ENCODE peak calls at places on chromosomes 5 and 9, in nine cellular contexts. U, K, G, C, I, T, V, L and J are unnamed samples.

GRCh38 chr5:82669720-82670119 is 391.6 kb upstream of the RPS23 start:
- DNase-seq in U (no peak), K (no peak), G (no peak), C (no peak), I (no peak), T (no peak), V (no peak), L (no peak), J (no peak)

GRCh38 chr5:93723005-93723404 is 18.4 kb downstream of the POU5F2 start:
- DNase-seq in U (no peak), K (no peak), G (no peak), C (no peak), I (no peak), T (no peak), V (peak), L (no peak), J (peak)

GRCh38 chr9:136095028-136095494 is at the start of gene NACC2:
- DNase-seq in U (peak), K (no peak), G (no peak), C (peak), I (peak), T (peak), V (peak), L (peak), J (peak)

GRCh38 chr5:56851258-56851941 is 36.1 kb downstream of the MAP3K1 start:
- DNase-seq in U (no peak), K (no peak), G (no peak), C (peak), I (peak), T (peak), V (peak), L (no peak), J (peak)

GRCh38 chr5:4413996-4414395 is 726.1 kb upstream of the ADAMTS16 start:
- DNase-seq in U (no peak), K (no peak), G (no peak), C (no peak), I (no peak), T (no peak), V (no peak), L (no peak), J (no peak)

GRCh38 chr5:179451813-179452196 is 98.5 kb upstream of the RUFY1 start:
- DNase-seq in U (no peak), K (no peak), G (no peak), C (no peak), I (no peak), T (no peak), V (no peak), L (no peak), J (no peak)

GRCh38 chr9:84331119-84331791 is 9.3 kb downstream of the SLC28A3 start:
- DNase-seq in U (no peak), K (no peak), G (no peak), C (no peak), I (peak), T (no peak), V (peak), L (no peak), J (peak)

GRCh38 chr5:56461584-56461983 is 228.5 kb upstream of the ANKRD55 start:
- DNase-seq in U (no peak), K (no peak), G (no peak), C (no peak), I (no peak), T (no peak), V (no peak), L (no peak), J (no peak)

GRCh38 chr5:132887326-132887725 is 13.9 kb downstream of the LEAP2 start:
- DNase-seq in U (no peak), K (no peak), G (no peak), C (no peak), I (no peak), T (no peak), V (no peak), L (no peak), J (peak)

GRCh38 chr5:96626956-96627355 is 35.2 kb upstream of the CAST start:
- DNase-seq in U (no peak), K (peak), G (no peak), C (peak), I (peak), T (peak), V (peak), L (no peak), J (peak)

GRCh38 chr9:93060746-93061259 is 2.3 kb downstream of the SUSD3 start:
- DNase-seq in U (no peak), K (no peak), G (no peak), C (no peak), I (peak), T (peak), V (peak), L (no peak), J (peak)

GRCh38 chr9:34590376-34591090 is 1.0 kb upstream of the CNTFR start:
- DNase-seq in U (peak), K (no peak), G (no peak), C (no peak), I (no peak), T (no peak), V (peak), L (no peak), J (no peak)
- H3K4me3 ChIP-seq in U (peak), K (no peak), G (peak), C (no peak), I (peak), T (no peak), V (no peak), L (no peak), J (no peak)

GRCh38 chr5:134511796-134512660 is 13.4 kb upstream of the JADE2 start:
- DNase-seq in U (no peak), K (no peak), G (no peak), C (no peak), I (peak), T (peak), V (peak), L (peak), J (peak)
- TF ChIP-seq CTCF in U (no peak), K (no peak), G (no peak), C (peak), I (peak), T (peak), V (no peak), L (peak), J (peak)

GRCh38 chr9:71349218-71349617 is 227.8 kb upstream of the TRPM3 start:
- DNase-seq in U (no peak), K (peak), G (no peak), C (peak), I (peak), T (peak), V (peak), L (no peak), J (peak)
- H3K4me3 ChIP-seq in U (no peak), K (no peak), G (no peak), C (no peak), I (no peak), T (no peak), V (no peak), L (no peak), J (no peak)

GRCh38 chr5:135318924-135319323 is 80.1 kb downstream of the MACROH2A1 start:
- DNase-seq in U (no peak), K (no peak), G (no peak), C (no peak), I (no peak), T (no peak), V (no peak), L (no peak), J (no peak)

GRCh38 chr5:135318037-135318436 is 81.0 kb downstream of the MACROH2A1 start:
- DNase-seq in U (no peak), K (no peak), G (no peak), C (no peak), I (no peak), T (no peak), V (no peak), L (no peak), J (no peak)

GRCh38 chr5:135319458-135319857 is 79.6 kb downstream of the MACROH2A1 start:
- DNase-seq in U (no peak), K (no peak), G (no peak), C (no peak), I (no peak), T (no peak), V (no peak), L (no peak), J (no peak)

GRCh38 chr5:135320718-135321484 is 78.1 kb downstream of the MACROH2A1 start:
- DNase-seq in U (peak), K (no peak), G (no peak), C (no peak), I (no peak), T (no peak), V (no peak), L (no peak), J (no peak)

GRCh38 chr5:135319928-135320606 is 79.0 kb downstream of the MACROH2A1 start:
- DNase-seq in U (peak), K (no peak), G (no peak), C (no peak), I (no peak), T (no peak), V (no peak), L (no peak), J (no peak)
- TF ChIP-seq CTCF in U (peak), K (peak), G (no peak), C (peak), I (peak), T (no peak), V (no peak), L (no peak), J (no peak)

DNA sequence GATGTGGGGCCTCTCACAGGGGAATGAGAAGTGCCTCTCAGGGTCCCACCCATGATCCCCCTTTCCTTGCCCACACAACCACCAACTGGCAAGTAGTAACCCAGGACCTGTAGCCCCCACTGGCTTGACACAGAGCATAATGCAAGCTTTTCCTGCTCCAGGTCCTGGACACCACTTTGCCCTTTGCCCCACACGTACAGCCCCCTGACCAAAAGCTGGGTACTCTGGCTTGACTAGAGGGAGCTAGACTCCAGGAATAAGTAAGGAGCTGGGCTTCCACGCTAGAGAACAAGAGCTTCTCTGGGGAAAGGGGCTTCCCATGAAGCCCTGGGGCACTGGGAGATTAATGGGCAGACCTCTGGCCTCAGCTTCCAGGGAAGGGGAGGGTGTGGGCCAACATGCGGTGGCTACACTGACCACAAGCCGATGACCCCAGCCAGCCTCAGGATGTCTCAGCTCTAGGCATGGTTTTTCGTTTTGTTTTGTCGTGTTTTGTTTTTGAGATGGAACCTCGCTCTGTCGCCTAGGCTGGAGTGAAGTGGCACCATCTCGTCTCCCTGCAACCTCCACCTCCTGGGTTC is 109.5 kb downstream of the C9orf50 start:
- DNase-seq in U (peak), K (no peak), G (no peak), C (no peak), I (no peak), T (no peak), V (no peak), L (no peak), J (no peak)
- H3K4me3 ChIP-seq in U (no peak), K (no peak), G (no peak), C (no peak), I (no peak), T (no peak), V (no peak), L (no peak), J (no peak)

DNA sequence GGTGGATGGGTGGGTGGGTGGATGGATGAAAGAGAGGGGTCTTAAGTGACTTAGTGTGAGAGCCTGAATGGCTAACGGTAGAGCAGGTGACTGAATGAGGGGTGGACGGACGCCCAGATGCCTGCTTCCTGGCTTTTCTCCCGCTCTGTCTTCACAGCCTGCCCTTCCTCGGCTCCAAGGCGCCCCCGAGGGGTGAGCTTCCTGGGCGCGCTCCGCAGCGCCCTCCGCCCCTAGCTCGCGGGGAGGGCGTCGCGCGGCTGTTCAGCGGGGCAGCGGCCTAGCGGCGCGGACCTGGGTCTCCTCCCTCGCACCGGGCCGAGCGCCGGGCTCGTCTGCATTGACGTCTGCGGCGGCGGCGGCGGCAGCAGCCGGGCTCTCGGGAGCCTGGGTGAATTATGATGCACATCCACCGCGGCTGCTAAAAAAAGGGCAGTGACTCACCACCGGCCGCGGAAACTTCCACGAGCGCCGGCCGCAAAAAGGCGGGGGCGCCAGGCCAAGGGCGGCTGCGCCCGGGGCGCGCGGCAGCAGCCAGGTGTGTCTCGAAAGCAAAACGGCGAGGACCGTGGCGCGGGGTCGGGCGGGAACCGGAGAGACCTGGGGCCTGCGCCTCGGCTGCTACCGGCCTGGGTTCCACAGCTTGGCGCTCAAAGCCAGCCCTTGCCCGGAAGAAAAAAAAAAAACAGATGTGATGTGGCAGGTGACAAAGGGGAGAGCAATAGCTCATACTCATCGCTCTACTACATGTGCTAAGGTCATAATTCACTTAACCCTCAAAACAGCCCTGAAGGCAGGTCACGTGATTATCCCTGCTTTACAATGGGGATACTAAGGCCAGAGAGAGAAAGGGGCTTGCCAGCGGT is 143.0 kb upstream of the ADRA1B start:
- DNase-seq in U (peak), K (peak), G (peak), C (peak), I (peak), T (peak), V (peak), L (peak), J (peak)
- TF ChIP-seq CTCF in U (no peak), K (no peak), G (peak), C (peak), I (peak), T (no peak), V (no peak), L (no peak), J (peak)

DNA sequence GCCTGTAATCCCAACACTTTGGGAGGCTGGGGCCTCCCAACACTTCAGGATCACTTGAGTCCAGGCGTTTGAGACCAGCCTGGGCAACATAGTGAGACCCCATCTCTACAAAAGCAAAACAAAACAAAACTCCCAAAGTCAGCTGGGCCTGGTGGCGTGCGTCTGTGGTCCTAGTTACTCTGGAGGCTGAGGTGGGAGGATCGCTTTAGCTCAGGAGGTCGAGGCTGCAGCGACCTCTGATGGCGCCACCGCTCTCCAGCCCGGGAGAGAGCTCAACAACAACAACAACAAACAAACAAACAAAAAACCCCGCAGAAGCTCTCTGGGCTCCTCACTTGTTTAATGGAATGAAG is 528 bp downstream of the ACOT12 start:
- DNase-seq in U (no peak), K (no peak), G (no peak), C (no peak), I (no peak), T (no peak), V (no peak), L (no peak), J (no peak)
- H3K4me3 ChIP-seq in U (peak), K (peak), G (peak), C (peak), I (peak), T (peak), V (peak), L (peak), J (peak)

DNA sequence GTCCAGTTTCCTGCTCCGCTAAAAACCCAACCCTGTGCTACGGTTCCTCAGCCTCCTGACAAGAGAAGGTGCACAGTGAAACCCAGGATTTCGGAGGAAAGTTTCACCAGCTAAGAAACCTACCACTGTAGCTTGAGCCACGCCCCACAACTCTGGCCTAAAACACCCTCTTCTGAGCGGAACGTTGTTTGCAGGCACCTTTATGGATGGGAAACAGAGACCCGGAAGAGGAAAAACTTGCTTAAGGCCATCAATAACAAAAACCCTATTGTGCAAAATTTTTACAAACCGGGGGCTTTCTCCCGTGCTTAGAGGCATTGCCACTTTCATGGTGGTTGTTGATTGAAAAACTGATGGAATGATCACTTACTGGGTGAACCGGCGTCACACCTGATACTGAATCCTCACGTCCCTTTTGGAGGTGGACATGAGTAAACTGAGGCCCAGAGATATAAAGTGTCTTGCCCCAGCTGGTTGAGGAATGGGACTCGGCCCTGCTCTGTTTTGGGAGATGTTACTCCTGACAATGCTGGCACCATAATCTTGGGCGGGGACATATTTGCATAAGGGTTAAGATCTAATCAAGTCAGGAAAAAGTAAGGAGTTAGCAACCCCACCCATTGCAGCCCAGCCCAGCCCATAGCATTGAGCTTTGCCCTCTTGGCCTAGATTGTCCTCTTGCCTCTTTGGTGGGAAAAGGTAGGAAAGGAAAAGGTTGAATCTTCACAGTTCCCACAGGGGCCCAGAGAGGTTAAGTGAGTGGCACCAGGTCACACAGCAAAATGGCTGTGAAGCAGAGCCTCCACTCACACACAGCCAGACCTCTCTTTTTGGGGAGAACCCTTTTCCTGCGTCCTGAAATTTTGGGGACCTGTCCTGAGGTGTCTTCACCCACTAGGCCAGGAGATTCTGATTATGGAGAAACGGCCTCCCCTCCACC is 23.2 kb upstream of the PTGS1 start:
- DNase-seq in U (peak), K (no peak), G (no peak), C (no peak), I (peak), T (peak), V (peak), L (no peak), J (no peak)
- TF ChIP-seq CTCF in U (no peak), K (no peak), G (no peak), C (no peak), I (no peak), T (no peak), V (peak), L (no peak), J (no peak)